ENCODE peak calls at places on chromosomes 11 and 22, in seven cellular contexts. D is CD8-positive, alpha-beta memory T cell; E is tibial artery; M is heart right ventricle; J is keratinocyte; G is neural progenitor cell; V is uterus. B is an unnamed sample.

GRCh38 chr22:22138915-22139314 is 105.7 kb upstream of the VPREB1 start:
- DNase-seq in D (no peak), E (no peak), M (no peak), J (no peak), G (no peak), V (no peak), B (no peak)

GRCh38 chr11:122809861-122810260 is 28.4 kb upstream of the CRTAM start:
- DNase-seq in D (no peak), E (no peak), M (no peak), J (no peak), G (no peak), V (no peak), B (no peak)

GRCh38 chr22:19292262-19293230 is 1.0 kb upstream of the CLTCL1 start:
- DNase-seq in D (peak; percentile 10), E (peak; percentile 71), M (peak; percentile 10), J (no peak), G (no peak), V (peak; percentile 42), B (peak; percentile 27)

GRCh38 chr22:48327721-48328120 is 1500.0 kb downstream of the BRD1 start:
- DNase-seq in D (no peak), E (no peak), M (no peak), J (no peak), G (no peak), V (no peak), B (no peak)

GRCh38 chr11:504053-504993 is 2.7 kb downstream of the RNH1 start:
- DNase-seq in D (no peak), E (peak; percentile 65), M (peak; percentile 37), J (no peak), G (no peak), V (peak; percentile 51), B (peak; percentile 92)

GRCh38 chr11:86067230-86068137 is 1.4 kb downstream of the PICALM start:
- DNase-seq in D (no peak), E (no peak), M (no peak), J (no peak), G (no peak), V (no peak), B (no peak)

GRCh38 chr11:84289381-84289906 is 1003.3 kb upstream of the CCDC90B start:
- DNase-seq in D (no peak), E (no peak), M (no peak), J (peak; percentile 30), G (no peak), V (no peak), B (no peak)

GRCh38 chr11:93000511-93001476 is 31.3 kb downstream of the MTNR1B start:
- DNase-seq in D (no peak), E (no peak), M (no peak), J (peak; percentile 86), G (no peak), V (no peak), B (no peak)

GRCh38 chr11:67083786-67084366 is 27.2 kb downstream of the RHOD start:
- DNase-seq in D (no peak), E (no peak), M (no peak), J (no peak), G (no peak), V (no peak), B (no peak)

GRCh38 chr22:46108564-46109473 is 41.5 kb upstream of the PPARA start:
- DNase-seq in D (no peak), E (no peak), M (peak; percentile 71), J (no peak), G (peak; percentile 17), V (peak; percentile 72), B (peak; percentile 54)

GRCh38 chr11:105177658-105178057 is 38.1 kb upstream of the CARD18 start:
- DNase-seq in D (no peak), E (no peak), M (no peak), J (no peak), G (no peak), V (no peak), B (no peak)

GRCh38 chr11:15258433-15259350 is 144.0 kb downstream of the INSC start:
- DNase-seq in D (no peak), E (no peak), M (no peak), J (no peak), G (peak; percentile 37), V (no peak), B (no peak)

GRCh38 chr22:23393721-23394320 is 186.3 kb downstream of the IGLL1 start:
- DNase-seq in D (no peak), E (peak; percentile 12), M (no peak), J (no peak), G (no peak), V (no peak), B (no peak)

GRCh38 chr22:49538006-49538405 is 289.7 kb downstream of the BRD1 start:
- DNase-seq in D (no peak), E (peak; percentile 5), M (no peak), J (no peak), G (no peak), V (no peak), B (no peak)

GRCh38 chr11:28697920-28698827 is 590.0 kb downstream of the METTL15 start:
- DNase-seq in D (no peak), E (peak; percentile 41), M (peak; percentile 49), J (no peak), G (peak; percentile 84), V (peak; percentile 13), B (peak; percentile 24)

GRCh38 chr11:121890377-121890776 is 225.6 kb downstream of the BLID start:
- DNase-seq in D (no peak), E (no peak), M (no peak), J (no peak), G (no peak), V (no peak), B (no peak)

GRCh38 chr22:40014661-40015255 is 20.0 kb downstream of the FAM83F start:
- DNase-seq in D (no peak), E (no peak), M (no peak), J (no peak), G (no peak), V (no peak), B (no peak)

GRCh38 chr22:35582861-35583670 is 34.1 kb downstream of the MB start:
- DNase-seq in D (peak; percentile 36), E (peak; percentile 32), M (no peak), J (no peak), G (peak; percentile 86), V (peak; percentile 64), B (no peak)

GRCh38 chr11:127656266-127656879 is 655.8 kb upstream of the KIRREL3 start:
- DNase-seq in D (no peak), E (no peak), M (no peak), J (no peak), G (no peak), V (no peak), B (no peak)

GRCh38 chr11:47508595-47509555 is 44.1 kb downstream of the CELF1 start:
- DNase-seq in D (no peak), E (no peak), M (no peak), J (no peak), G (no peak), V (no peak), B (no peak)

GRCh38 chr11:111360150-111361043 is 18.7 kb downstream of the POU2AF1 start:
- DNase-seq in D (no peak), E (no peak), M (no peak), J (no peak), G (no peak), V (no peak), B (no peak)
- H3K27ac ChIP-seq in D (no peak overlapping the region), E (no peak overlapping the region), M (no peak overlapping the region), J (no peak overlapping the region), G (no peak overlapping the region), V (no peak overlapping the region), B (no peak overlapping the region)

GRCh38 chr22:37925311-37925710 is 19.2 kb downstream of the MICALL1 start:
- DNase-seq in D (no peak), E (no peak), M (no peak), J (no peak), G (no peak), V (no peak), B (no peak)

GRCh38 chr22:37925767-37926166 is 19.7 kb downstream of the MICALL1 start:
- DNase-seq in D (no peak), E (no peak), M (no peak), J (no peak), G (no peak), V (no peak), B (peak; percentile 79)

GRCh38 chr22:37929390-37929789 is 23.3 kb downstream of the MICALL1 start:
- DNase-seq in D (no peak), E (no peak), M (no peak), J (no peak), G (no peak), V (no peak), B (peak; percentile 44)

GRCh38 chr22:37926358-37926757 is 20.3 kb downstream of the MICALL1 start:
- DNase-seq in D (no peak), E (no peak), M (no peak), J (no peak), G (no peak), V (no peak), B (no peak)

GRCh38 chr22:37927129-37927936 is 21.2 kb downstream of the MICALL1 start:
- DNase-seq in D (no peak), E (no peak), M (no peak), J (no peak), G (no peak), V (no peak), B (no peak)
- H3K27ac ChIP-seq in D (no peak overlapping the region), E (no peak overlapping the region), M (no peak overlapping the region), J (no peak overlapping the region), G (no peak overlapping the region), V (no peak overlapping the region), B (no peak overlapping the region)

DNA sequence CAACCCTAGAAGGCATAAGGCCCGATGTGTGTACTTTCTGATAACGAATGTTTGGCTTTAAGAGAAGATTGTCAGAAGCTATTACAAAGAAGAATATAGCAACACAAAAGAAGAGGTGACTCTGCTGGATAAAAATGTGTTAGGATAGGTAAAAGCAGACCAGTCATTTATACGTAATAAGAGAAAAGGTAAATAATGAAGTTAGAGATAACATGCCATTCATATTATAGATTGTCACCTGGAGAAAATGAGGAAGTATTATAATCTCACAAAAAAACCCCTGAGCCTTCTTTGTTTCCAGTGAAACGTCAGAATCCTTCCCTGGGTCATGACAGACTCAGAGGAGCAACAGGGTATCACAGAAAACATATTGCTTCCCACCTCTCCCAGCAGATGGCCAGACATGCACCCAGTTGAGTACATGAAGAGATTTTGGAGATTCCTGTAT is 36.1 kb downstream of the PPFIA1 start:
- DNase-seq in D (no peak), E (no peak), M (no peak), J (no peak), G (no peak), V (no peak), B (no peak)
- H3K27ac ChIP-seq in D (no peak overlapping the region), E (no peak overlapping the region), M (no peak overlapping the region), J (no peak overlapping the region), G (no peak overlapping the region), V (no peak overlapping the region), B (no peak overlapping the region)

GRCh38 chr11:124674168-124674517 is 439 bp downstream of the SPA17 start:
- DNase-seq in D (no peak), E (no peak), M (no peak), J (no peak), G (no peak), V (no peak), B (no peak)

GRCh38 chr11:124674571-124674970 is 867 bp downstream of the SPA17 start:
- DNase-seq in D (no peak), E (no peak), M (no peak), J (no peak), G (no peak), V (no peak), B (no peak)

GRCh38 chr11:124672531-124673215 is 866 bp downstream of the SIAE start:
- DNase-seq in D (no peak), E (no peak), M (no peak), J (no peak), G (no peak), V (no peak), B (no peak)

GRCh38 chr11:124670732-124671131 is 2.8 kb downstream of the SIAE start:
- DNase-seq in D (no peak), E (no peak), M (no peak), J (no peak), G (no peak), V (no peak), B (peak; percentile 35)

GRCh38 chr11:124673333-124674167 is at the start of the genes SIAE and SPA17:
- DNase-seq in D (peak; percentile 83), E (peak; percentile 93), M (peak; percentile 96), J (peak; percentile 75), G (peak; percentile 94), V (peak; percentile 93), B (peak; percentile 96)
- H3K27ac ChIP-seq in D (peak within 1 kb of the TSS; percentile 71), E (peak within 1 kb of the TSS; percentile 93), M (peak within 1 kb of the TSS; percentile 89), J (peak within 1 kb of the TSS; percentile 33), G (no peak within 1 kb of the TSS), V (peak within 1 kb of the TSS; percentile 80), B (peak within 1 kb of the TSS; percentile 92)

B was measured in upper lobe of left lung.